ENCODE peak calls at places on chromosomes 1 and 21, in ten cellular contexts. One of them, this sample, is unnamed.

GRCh38 chr1:79259390-79260336 is 253.1 kb upstream of the ADGRL4 start:
- DNase-seq in OCI-M1: peak
- DNase-seq in tibial nerve: no peak
- DNase-seq in NCI-H1092: no peak
- DNase-seq in upper lobe of left lung: no peak
- DNase-seq in ELF-1: no peak
- DNase-seq in activated effector memory CD4-positive, alpha-beta T cell treated with Interleukin-2 at 50 U/mL for 16 hours: no peak
- DNase-seq in RWPE1: peak
- DNase-seq in Calu3: no peak
- DNase-seq in SJSA1: peak
- DNase-seq in this sample: no peak

GRCh38 chr1:155192346-155193274 is 15.1 kb downstream of the THBS3 start:
- DNase-seq in OCI-M1: peak
- DNase-seq in tibial nerve: no peak
- DNase-seq in NCI-H1092: peak
- DNase-seq in upper lobe of left lung: peak
- DNase-seq in ELF-1: peak
- DNase-seq in activated effector memory CD4-positive, alpha-beta T cell treated with Interleukin-2 at 50 U/mL for 16 hours: peak
- DNase-seq in RWPE1: no peak
- DNase-seq in Calu3: peak
- DNase-seq in SJSA1: no peak
- DNase-seq in this sample: no peak

GRCh38 chr21:28156590-28156989 is 836.1 kb downstream of the LTN1 start:
- DNase-seq in OCI-M1: no peak
- DNase-seq in tibial nerve: no peak
- DNase-seq in NCI-H1092: no peak
- DNase-seq in upper lobe of left lung: no peak
- DNase-seq in ELF-1: no peak
- DNase-seq in activated effector memory CD4-positive, alpha-beta T cell treated with Interleukin-2 at 50 U/mL for 16 hours: no peak
- DNase-seq in RWPE1: no peak
- DNase-seq in Calu3: no peak
- DNase-seq in SJSA1: no peak
- DNase-seq in this sample: no peak

GRCh38 chr1:167601442-167602380 is 28.3 kb upstream of the RCSD1 start:
- DNase-seq in OCI-M1: peak
- DNase-seq in tibial nerve: peak
- DNase-seq in NCI-H1092: no peak
- DNase-seq in upper lobe of left lung: peak
- DNase-seq in ELF-1: no peak
- DNase-seq in activated effector memory CD4-positive, alpha-beta T cell treated with Interleukin-2 at 50 U/mL for 16 hours: no peak
- DNase-seq in RWPE1: no peak
- DNase-seq in Calu3: no peak
- DNase-seq in SJSA1: no peak
- DNase-seq in this sample: no peak

GRCh38 chr21:28773036-28773435 is 219.6 kb downstream of the LTN1 start:
- DNase-seq in OCI-M1: no peak
- DNase-seq in tibial nerve: no peak
- DNase-seq in NCI-H1092: no peak
- DNase-seq in upper lobe of left lung: no peak
- DNase-seq in ELF-1: no peak
- DNase-seq in activated effector memory CD4-positive, alpha-beta T cell treated with Interleukin-2 at 50 U/mL for 16 hours: no peak
- DNase-seq in RWPE1: no peak
- DNase-seq in Calu3: no peak
- DNase-seq in SJSA1: no peak
- DNase-seq in this sample: no peak

GRCh38 chr1:206700445-206701036 is 15.8 kb downstream of the MAPKAPK2 start:
- DNase-seq in OCI-M1: no peak
- DNase-seq in tibial nerve: no peak
- DNase-seq in NCI-H1092: peak
- DNase-seq in upper lobe of left lung: no peak
- DNase-seq in ELF-1: no peak
- DNase-seq in activated effector memory CD4-positive, alpha-beta T cell treated with Interleukin-2 at 50 U/mL for 16 hours: no peak
- DNase-seq in RWPE1: no peak
- DNase-seq in Calu3: no peak
- DNase-seq in SJSA1: no peak
- DNase-seq in this sample: no peak

GRCh38 chr1:196002906-196003305 is 605.3 kb downstream of the KCNT2 start:
- DNase-seq in OCI-M1: no peak
- DNase-seq in tibial nerve: no peak
- DNase-seq in NCI-H1092: no peak
- DNase-seq in upper lobe of left lung: no peak
- DNase-seq in ELF-1: no peak
- DNase-seq in activated effector memory CD4-positive, alpha-beta T cell treated with Interleukin-2 at 50 U/mL for 16 hours: no peak
- DNase-seq in RWPE1: peak
- DNase-seq in Calu3: peak
- DNase-seq in SJSA1: no peak
- DNase-seq in this sample: no peak

GRCh38 chr1:245212221-245212710 is 57.5 kb downstream of the KIF26B start:
- DNase-seq in OCI-M1: no peak
- DNase-seq in tibial nerve: no peak
- DNase-seq in NCI-H1092: no peak
- DNase-seq in upper lobe of left lung: no peak
- DNase-seq in ELF-1: no peak
- DNase-seq in activated effector memory CD4-positive, alpha-beta T cell treated with Interleukin-2 at 50 U/mL for 16 hours: no peak
- DNase-seq in RWPE1: no peak
- DNase-seq in Calu3: no peak
- DNase-seq in SJSA1: no peak
- DNase-seq in this sample: no peak

GRCh38 chr1:42551150-42551549 is 88.1 kb downstream of the CCDC30 start:
- DNase-seq in OCI-M1: peak
- DNase-seq in tibial nerve: no peak
- DNase-seq in NCI-H1092: no peak
- DNase-seq in upper lobe of left lung: no peak
- DNase-seq in ELF-1: no peak
- DNase-seq in activated effector memory CD4-positive, alpha-beta T cell treated with Interleukin-2 at 50 U/mL for 16 hours: no peak
- DNase-seq in RWPE1: no peak
- DNase-seq in Calu3: no peak
- DNase-seq in SJSA1: no peak
- DNase-seq in this sample: no peak

GRCh38 chr21:38486705-38487104 is 11.6 kb downstream of the ERG start:
- DNase-seq in OCI-M1: no peak
- DNase-seq in tibial nerve: no peak
- DNase-seq in NCI-H1092: no peak
- DNase-seq in upper lobe of left lung: no peak
- DNase-seq in ELF-1: no peak
- DNase-seq in activated effector memory CD4-positive, alpha-beta T cell treated with Interleukin-2 at 50 U/mL for 16 hours: no peak
- DNase-seq in RWPE1: no peak
- DNase-seq in Calu3: no peak
- DNase-seq in SJSA1: no peak
- DNase-seq in this sample: no peak

GRCh38 chr1:116284819-116285390 is 88.1 kb upstream of the ATP1A1 start:
- DNase-seq in OCI-M1: no peak
- DNase-seq in tibial nerve: no peak
- DNase-seq in NCI-H1092: peak
- DNase-seq in upper lobe of left lung: no peak
- DNase-seq in ELF-1: no peak
- DNase-seq in activated effector memory CD4-positive, alpha-beta T cell treated with Interleukin-2 at 50 U/mL for 16 hours: no peak
- DNase-seq in RWPE1: no peak
- DNase-seq in Calu3: no peak
- DNase-seq in SJSA1: no peak
- DNase-seq in this sample: no peak

GRCh38 chr1:12593621-12594066 is 24.4 kb downstream of the DHRS3 start:
- DNase-seq in OCI-M1: no peak
- DNase-seq in tibial nerve: peak
- DNase-seq in NCI-H1092: no peak
- DNase-seq in upper lobe of left lung: no peak
- DNase-seq in ELF-1: no peak
- DNase-seq in activated effector memory CD4-positive, alpha-beta T cell treated with Interleukin-2 at 50 U/mL for 16 hours: no peak
- DNase-seq in RWPE1: no peak
- DNase-seq in Calu3: no peak
- DNase-seq in SJSA1: no peak
- DNase-seq in this sample: peak

GRCh38 chr1:19704247-19705113 is 39.8 kb downstream of the HTR6 start:
- DNase-seq in OCI-M1: peak
- DNase-seq in tibial nerve: peak
- DNase-seq in NCI-H1092: peak
- DNase-seq in upper lobe of left lung: peak
- DNase-seq in ELF-1: peak
- DNase-seq in activated effector memory CD4-positive, alpha-beta T cell treated with Interleukin-2 at 50 U/mL for 16 hours: peak
- DNase-seq in RWPE1: peak
- DNase-seq in Calu3: peak
- DNase-seq in SJSA1: peak
- DNase-seq in this sample: peak